ENCODE peak calls at places on chromosomes 2 and 18, in four cellular contexts. W is neural progenitor cell; O is CD4-positive, CD25-positive, alpha-beta regulatory T cell; H is lower lobe of right lung. A is an unnamed sample. For H3K4me1, the result is how much of the 10 kb centered on the place peaks cover.

GRCh38 chr18:54712315-54712714 is 116.0 kb upstream of the RAB27B start:
- DNase-seq in W (no peak), H (no peak), O (no peak), A (no peak)

GRCh38 chr18:62827397-62827796 is 112.1 kb downstream of the PHLPP1 start:
- DNase-seq in W (no peak), O (no peak), H (no peak), A (no peak)

GRCh38 chr2:222424729-222425671 is 657 bp downstream of the SGPP2 start:
- DNase-seq in W (peak), H (peak), O (peak), A (peak)

GRCh38 chr2:237900891-237901831 is 41.7 kb downstream of the RAMP1 start:
- DNase-seq in O (no peak), W (no peak), H (peak), A (no peak)

GRCh38 chr18:1253825-1254224 is 349.2 kb downstream of the ADCYAP1 start:
- DNase-seq in O (no peak), W (no peak), H (no peak), A (no peak)

GRCh38 chr2:41933585-41934322 is 114.1 kb upstream of the PKDCC start:
- DNase-seq in H (no peak), O (no peak), W (no peak), A (no peak)

GRCh38 chr2:103132536-103133217 is 370.8 kb downstream of the TMEM182 start:
- DNase-seq in W (no peak), O (no peak), H (no peak), A (peak)

GRCh38 chr2:128320609-128321420 is 2.1 kb upstream of the HS6ST1 start:
- DNase-seq in O (no peak), W (no peak), H (no peak), A (no peak)

GRCh38 chr2:202088777-202089176 is 15.7 kb downstream of the KIAA2012 start:
- DNase-seq in H (no peak), W (no peak), O (no peak), A (no peak)

GRCh38 chr2:120441744-120442471 is 96.0 kb downstream of the INHBB start:
- DNase-seq in H (peak), O (no peak), W (peak), A (no peak)

GRCh38 chr18:22489694-22490093 is 72.0 kb upstream of the CTAGE1 start:
- DNase-seq in H (no peak), O (no peak), W (no peak), A (no peak)

GRCh38 chr2:42324244-42324643 is 36.8 kb downstream of the COX7A2L start:
- DNase-seq in W (no peak), O (no peak), H (no peak), A (no peak)

GRCh38 chr2:112980537-112980936 is 2.7 kb downstream of the IL36G start:
- DNase-seq in W (no peak), H (no peak), O (no peak), A (no peak)

GRCh38 chr2:158297606-158298005 is 158.9 kb downstream of the CCDC148 start:
- DNase-seq in O (no peak), W (no peak), H (no peak), A (no peak)

GRCh38 chr2:232621186-232621585 is 12.2 kb upstream of the EFHD1 start:
- DNase-seq in O (no peak), H (no peak), W (no peak), A (no peak)

DNA sequence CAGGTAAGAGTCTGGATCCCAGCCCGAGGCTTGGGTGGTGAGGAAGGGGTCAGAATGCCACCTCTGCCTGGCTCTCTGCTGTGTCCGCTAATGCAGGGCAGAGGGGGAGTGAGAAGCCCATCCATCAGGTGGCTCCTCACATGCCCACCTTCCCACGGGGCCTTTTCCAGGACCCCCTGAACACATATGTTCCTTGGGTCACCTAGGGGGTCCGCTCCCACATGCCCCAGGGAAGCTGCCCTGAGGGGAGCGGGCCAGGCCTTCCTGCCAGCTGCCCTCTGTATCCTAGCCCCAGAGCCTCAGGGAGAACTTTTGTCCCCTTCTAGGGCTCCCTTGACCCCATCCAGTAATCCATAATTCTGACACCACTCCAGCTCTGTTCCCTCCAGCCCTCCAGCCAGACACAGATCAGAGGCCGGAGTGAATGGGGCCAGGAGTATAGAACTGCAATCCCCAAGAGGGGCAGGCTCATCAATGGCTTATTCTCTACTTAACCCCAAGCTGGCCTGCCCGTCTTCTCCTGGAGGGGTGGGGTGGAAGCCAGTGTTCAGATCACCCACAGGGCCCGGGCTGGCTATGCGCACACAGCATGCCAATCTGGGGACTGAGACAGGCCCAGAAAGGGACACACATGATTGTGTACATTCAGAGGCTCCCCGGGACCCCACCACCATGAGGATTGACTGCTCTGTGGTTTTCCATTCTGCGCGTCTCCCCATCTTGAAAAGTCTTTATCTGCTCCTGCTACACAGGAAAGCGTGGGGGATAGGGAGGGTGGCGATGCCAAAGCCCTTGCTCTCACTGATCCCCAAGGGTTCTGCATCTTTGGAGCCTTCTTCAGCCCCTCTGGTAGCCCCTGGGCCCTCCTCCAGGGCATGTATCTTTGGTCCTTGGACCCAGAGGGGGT is 1.1 kb downstream of the EMILIN1 start:
- DNase-seq in O (no peak), H (no peak), W (no peak), A (no peak)
- H3K4me3 ChIP-seq in O (no peak), H (peak), W (no peak), A (no peak)

GRCh38 chr2:29726976-29727375 is 194.4 kb downstream of the ALK start:
- DNase-seq in W (peak), H (no peak), O (no peak), A (no peak)

GRCh38 chr2:29719626-29720025 is 201.8 kb downstream of the ALK start:
- DNase-seq in H (no peak), W (peak), O (no peak), A (no peak)

GRCh38 chr2:29723255-29724001 is 198.0 kb downstream of the ALK start:
- DNase-seq in H (no peak), W (no peak), O (no peak), A (no peak)

GRCh38 chr2:29725610-29726009 is 195.8 kb downstream of the ALK start:
- DNase-seq in O (no peak), W (no peak), H (no peak), A (no peak)

GRCh38 chr2:29724282-29724681 is 197.1 kb downstream of the ALK start:
- DNase-seq in O (no peak), W (no peak), H (no peak), A (no peak)
- H3K27ac ChIP-seq in O (no peak), W (no peak), H (no peak), A (no peak)

GRCh38 chr18:49490246-49490762 is 3.3 kb upstream of the C18orf32 start:
- DNase-seq in O (peak), H (no peak), W (no peak), A (peak)

GRCh38 chr18:49491857-49492693 is 5.0 kb upstream of the C18orf32 start:
- DNase-seq in H (peak), W (peak), O (peak), A (peak)

GRCh38 chr18:49494660-49495059 is 7.6 kb upstream of the C18orf32 start:
- DNase-seq in W (no peak), O (no peak), H (no peak), A (no peak)

GRCh38 chr18:49492694-49493033 is 5.6 kb upstream of the C18orf32 start:
- DNase-seq in O (no peak), H (no peak), W (no peak), A (no peak)

GRCh38 chr18:49491534-49491856 is 4.5 kb upstream of the C18orf32 start:
- DNase-seq in H (no peak), W (no peak), O (no peak), A (no peak)
- H3K4me1 ChIP-seq in H (under half), W (under half), O (under half), A (under half)

GRCh38 chr2:62653582-62654422 is 51.7 kb upstream of the EHBP1 start:
- DNase-seq in W (no peak), H (no peak), O (no peak), A (no peak)
- H3K4me3 ChIP-seq in W (no peak), H (no peak), O (no peak), A (no peak)

A was measured in CD4-positive, alpha-beta memory T cell.